ENCODE peak calls at places on chromosome 3, in four cellular contexts. One of them, this sample, is unnamed.

GRCh38 chr3:123028233-123028828 is 768 bp upstream of the SEMA5B start:
- DNase-seq in HepG2: peak; percentile 13
- DNase-seq in tibial artery: peak; percentile 51
- DNase-seq in lower lobe of right lung: no peak
- DNase-seq in this sample: no peak

GRCh38 chr3:53677406-53677805 is 168.8 kb downstream of the CHDH start:
- DNase-seq in HepG2: peak; percentile 33
- DNase-seq in tibial artery: no peak
- DNase-seq in lower lobe of right lung: no peak
- DNase-seq in this sample: no peak

GRCh38 chr3:102017784-102018183 is 168.5 kb downstream of the NFKBIZ start:
- DNase-seq in HepG2: no peak
- DNase-seq in tibial artery: no peak
- DNase-seq in lower lobe of right lung: no peak
- DNase-seq in this sample: no peak

GRCh38 chr3:174495928-174496327 is 363.2 kb upstream of the NAALADL2 start:
- DNase-seq in HepG2: no peak
- DNase-seq in tibial artery: no peak
- DNase-seq in lower lobe of right lung: no peak
- DNase-seq in this sample: no peak

GRCh38 chr3:25904248-25904647 is 114.4 kb downstream of the OXSM start:
- DNase-seq in HepG2: no peak
- DNase-seq in tibial artery: no peak
- DNase-seq in lower lobe of right lung: no peak
- DNase-seq in this sample: no peak

GRCh38 chr3:147356909-147357733 is 49.2 kb downstream of the ZIC4 start:
- DNase-seq in HepG2: no peak
- DNase-seq in tibial artery: no peak
- DNase-seq in lower lobe of right lung: no peak
- DNase-seq in this sample: no peak

GRCh38 chr3:89186446-89186845 is 79.0 kb downstream of the EPHA3 start:
- DNase-seq in HepG2: no peak
- DNase-seq in tibial artery: no peak
- DNase-seq in lower lobe of right lung: no peak
- DNase-seq in this sample: no peak

GRCh38 chr3:64743166-64743565 is 55.4 kb upstream of the ADAMTS9 start:
- DNase-seq in HepG2: no peak
- DNase-seq in tibial artery: no peak
- DNase-seq in lower lobe of right lung: no peak
- DNase-seq in this sample: no peak

GRCh38 chr3:50303038-50303815 is at the start of gene HYAL1:
- DNase-seq in HepG2: peak; percentile 91
- DNase-seq in tibial artery: no peak
- DNase-seq in lower lobe of right lung: peak; percentile 89
- DNase-seq in this sample: peak; percentile 91

GRCh38 chr3:72907851-72908620 is 20.2 kb downstream of the GXYLT2 start:
- DNase-seq in HepG2: peak; percentile 9
- DNase-seq in tibial artery: peak; percentile 80
- DNase-seq in lower lobe of right lung: no peak
- DNase-seq in this sample: peak; percentile 25

GRCh38 chr3:130507746-130508145 is 9.2 kb upstream of the COL6A6 start:
- DNase-seq in HepG2: no peak
- DNase-seq in tibial artery: no peak
- DNase-seq in lower lobe of right lung: no peak
- DNase-seq in this sample: no peak

GRCh38 chr3:16372362-16373269 is 107.6 kb downstream of the OXNAD1 start:
- DNase-seq in HepG2: no peak
- DNase-seq in tibial artery: no peak
- DNase-seq in lower lobe of right lung: no peak
- DNase-seq in this sample: peak; percentile 46

DNA sequence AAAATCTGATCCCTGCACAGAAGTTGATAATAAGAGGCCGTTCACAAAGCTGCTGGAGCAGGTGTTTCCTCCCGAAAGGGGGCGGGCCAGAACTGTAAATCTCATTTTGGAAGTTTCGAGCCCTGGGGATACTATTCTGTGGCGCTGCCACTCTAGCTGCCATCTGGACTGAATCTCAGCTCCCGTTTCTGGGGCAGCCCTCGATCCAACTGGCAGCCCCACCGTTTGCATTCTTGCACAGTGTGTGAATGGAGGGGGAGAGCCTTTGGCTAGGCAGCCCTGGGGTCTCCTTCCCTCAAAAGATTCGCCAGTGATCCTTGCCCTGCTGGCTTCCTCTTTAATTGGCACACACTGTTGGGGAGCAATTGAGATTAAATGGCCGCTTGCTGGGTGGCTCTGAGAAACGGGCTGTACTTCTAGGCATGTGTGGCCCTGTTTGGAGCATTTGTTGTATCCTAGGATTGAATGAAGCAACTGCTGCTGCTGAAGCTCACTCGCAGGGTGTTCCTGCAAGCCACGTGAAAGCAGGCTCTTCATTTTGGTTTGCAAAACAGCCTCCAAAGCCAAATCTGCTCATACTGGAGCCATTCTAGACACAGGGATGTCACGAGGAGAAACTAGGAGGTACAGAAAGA is 57.2 kb upstream of the TOPAZ1 start:
- DNase-seq in HepG2: no peak
- DNase-seq in tibial artery: peak; percentile 26
- DNase-seq in lower lobe of right lung: no peak
- DNase-seq in this sample: no peak
- H3K4me3 ChIP-seq in HepG2: no peak overlapping the region
- H3K4me3 ChIP-seq in tibial artery: no peak overlapping the region
- H3K4me3 ChIP-seq in lower lobe of right lung: no peak overlapping the region
- H3K4me3 ChIP-seq in this sample: no peak overlapping the region

GRCh38 chr3:177150970-177151627 is 46.2 kb downstream of the TBL1XR1 start:
- DNase-seq in HepG2: peak; percentile 18
- DNase-seq in tibial artery: no peak
- DNase-seq in lower lobe of right lung: no peak
- DNase-seq in this sample: no peak
- H3K4me3 ChIP-seq in HepG2: no peak overlapping the region
- H3K4me3 ChIP-seq in tibial artery: no peak overlapping the region
- H3K4me3 ChIP-seq in lower lobe of right lung: no peak overlapping the region
- H3K4me3 ChIP-seq in this sample: no peak overlapping the region

DNA sequence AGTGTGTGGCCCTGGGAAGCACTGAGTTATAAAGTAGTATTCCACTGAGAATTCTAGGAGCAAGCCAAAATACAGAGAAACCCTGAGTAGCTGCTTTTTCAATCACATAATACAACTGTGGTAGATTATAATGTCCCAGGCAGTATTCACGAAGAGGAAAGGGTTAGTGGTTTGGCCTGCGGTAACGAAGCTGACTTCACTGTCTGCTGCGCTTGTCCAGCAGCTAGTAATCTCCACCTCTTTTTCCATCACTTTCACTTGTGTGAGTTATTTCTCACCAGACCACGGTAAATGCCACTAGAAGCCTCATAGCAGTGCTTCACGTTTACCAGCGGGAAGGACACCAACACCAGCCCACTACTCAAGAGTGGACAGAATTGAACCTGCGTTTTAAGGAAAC is 34.3 kb downstream of the RPL39L start:
- DNase-seq in HepG2: no peak
- DNase-seq in tibial artery: no peak
- DNase-seq in lower lobe of right lung: no peak
- DNase-seq in this sample: peak; percentile 18
- H3K4me3 ChIP-seq in HepG2: no peak overlapping the region
- H3K4me3 ChIP-seq in tibial artery: peak overlapping the region; percentile 17
- H3K4me3 ChIP-seq in lower lobe of right lung: no peak overlapping the region
- H3K4me3 ChIP-seq in this sample: peak overlapping the region; percentile 33

DNA sequence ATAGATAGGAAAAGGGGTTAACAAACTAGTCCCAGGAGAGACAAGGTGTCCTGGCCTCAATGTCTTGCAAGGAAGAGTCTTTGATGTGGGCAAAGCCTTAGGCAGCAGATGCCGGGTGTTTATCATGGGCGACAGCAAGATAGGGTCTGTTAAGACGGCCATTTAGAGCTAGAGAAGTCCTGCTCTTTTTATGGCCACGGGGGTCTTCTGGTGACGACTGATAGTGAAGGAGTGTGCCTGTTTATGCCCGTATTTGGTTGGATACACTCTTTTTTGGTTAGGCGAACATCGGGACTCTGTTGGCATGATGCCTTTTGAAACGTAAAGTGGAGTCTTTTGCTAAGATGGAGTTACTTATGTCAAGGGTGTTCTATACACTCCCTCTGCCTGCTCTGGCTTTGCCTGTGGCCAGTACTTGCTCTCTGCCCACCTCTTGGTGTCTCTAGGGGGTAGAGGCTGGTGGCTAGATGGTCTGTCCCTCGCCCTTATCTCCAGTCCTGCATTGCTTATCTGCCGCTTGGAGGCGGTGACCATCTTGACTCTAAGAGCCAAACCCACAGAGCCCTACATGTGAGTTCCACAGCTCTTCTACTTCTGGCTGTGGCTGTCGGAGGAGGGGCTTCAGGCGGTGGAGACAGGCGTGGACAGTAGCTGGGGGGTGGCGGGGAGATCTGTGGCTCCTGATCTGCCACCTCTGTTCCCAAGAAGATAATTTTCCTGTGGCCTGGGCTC is 55.8 kb upstream of the ZBTB38 start:
- DNase-seq in HepG2: no peak
- DNase-seq in tibial artery: no peak
- DNase-seq in lower lobe of right lung: no peak
- DNase-seq in this sample: no peak
- H3K4me3 ChIP-seq in HepG2: peak overlapping the region; percentile 84
- H3K4me3 ChIP-seq in tibial artery: peak overlapping the region; percentile 66
- H3K4me3 ChIP-seq in lower lobe of right lung: peak overlapping the region; percentile 63
- H3K4me3 ChIP-seq in this sample: peak overlapping the region; percentile 71

This sample was measured in heart right ventricle.